ENCODE peak calls at places on chromosome 2, in ten cellular contexts. Z is tibial nerve, A is IMR-90, L is uterus, N is H1, R is transverse colon, H is A549, G is HCT116, O is ovary, X is right lobe of liver. P is an unnamed sample.

GRCh38 chr2:238697193-238698191 is 150.4 kb upstream of the TWIST2 start:
- DNase-seq in X (no peak), A (no peak), Z (no peak), R (no peak), L (no peak), H (no peak), O (no peak), N (no peak), G (no peak), P (no peak)

GRCh38 chr2:203252851-203253250 is 14.0 kb downstream of the CYP20A1 start:
- DNase-seq in L (no peak), A (no peak), H (no peak), G (no peak), X (no peak), R (no peak), N (no peak), Z (no peak), O (no peak), P (no peak)

GRCh38 chr2:182649316-182649715 is 66.7 kb upstream of the DNAJC10 start:
- DNase-seq in O (no peak), H (peak; percentile 15), G (peak; percentile 21), A (peak; percentile 46), N (no peak), X (no peak), R (peak; percentile 9), Z (no peak), L (no peak), P (no peak)

GRCh38 chr2:68318686-68319396 is 908 bp downstream of the CNRIP1 start:
- DNase-seq in R (peak; percentile 10), L (peak; percentile 41), G (no peak), O (peak; percentile 39), N (no peak), H (no peak), A (no peak), Z (no peak), X (peak; percentile 28), P (no peak)

GRCh38 chr2:213806125-213806726 is 522.0 kb downstream of the SPAG16 start:
- DNase-seq in G (no peak), O (no peak), X (no peak), R (no peak), H (peak; percentile 1), L (no peak), Z (no peak), N (no peak), A (peak; percentile 38), P (no peak)

GRCh38 chr2:151339168-151339567 is 18.2 kb upstream of the TNFAIP6 start:
- DNase-seq in R (no peak), L (no peak), Z (no peak), X (no peak), O (no peak), G (no peak), A (no peak), H (no peak), N (no peak), P (no peak)

GRCh38 chr2:38948995-38949394 is 59.3 kb downstream of the ARHGEF33 start:
- DNase-seq in X (no peak), H (no peak), R (no peak), O (no peak), L (no peak), G (no peak), Z (no peak), A (no peak), N (no peak), P (no peak)

GRCh38 chr2:28452534-28453081 is 43.3 kb upstream of the PLB1 start:
- DNase-seq in R (peak; percentile 84), H (peak; percentile 65), O (peak; percentile 76), X (peak; percentile 80), L (peak; percentile 68), A (peak; percentile 27), Z (peak; percentile 51), N (peak; percentile 38), G (peak; percentile 32), P (peak; percentile 40)

GRCh38 chr2:9796056-9796792 is 47.0 kb upstream of the TAF1B start:
- DNase-seq in N (no peak), A (no peak), G (no peak), R (no peak), Z (no peak), O (no peak), H (no peak), X (no peak), L (no peak), P (no peak)

GRCh38 chr2:173963323-173963816 is 1.8 kb downstream of the SP3 start:
- DNase-seq in G (no peak), X (no peak), A (peak; percentile 75), N (no peak), L (no peak), R (peak; percentile 46), O (peak; percentile 54), Z (no peak), H (peak; percentile 51), P (no peak)

GRCh38 chr2:8927510-8928456 is 75.7 kb downstream of the MBOAT2 start:
- DNase-seq in Z (no peak), N (no peak), A (no peak), O (no peak), L (no peak), R (no peak), X (no peak), G (no peak), H (no peak), P (no peak)

GRCh38 chr2:173996766-173997165 is 31.6 kb upstream of the SP3 start:
- DNase-seq in A (no peak), X (no peak), N (no peak), H (no peak), Z (no peak), G (no peak), R (no peak), L (no peak), O (no peak), P (no peak)

GRCh38 chr2:5697554-5697953 is 5.4 kb downstream of the SOX11 start:
- DNase-seq in Z (no peak), X (no peak), A (no peak), G (no peak), R (no peak), L (no peak), H (no peak), O (no peak), N (no peak), P (no peak)

GRCh38 chr2:5698171-5698570 is 6.0 kb downstream of the SOX11 start:
- DNase-seq in G (no peak), O (no peak), R (no peak), L (no peak), Z (no peak), A (no peak), H (no peak), X (no peak), N (no peak), P (no peak)

GRCh38 chr2:5699963-5700362 is 7.8 kb downstream of the SOX11 start:
- DNase-seq in X (no peak), R (no peak), N (no peak), L (no peak), H (no peak), G (no peak), A (no peak), Z (no peak), O (no peak), P (no peak)

GRCh38 chr2:5703166-5703565 is 11.0 kb downstream of the SOX11 start:
- DNase-seq in R (no peak), X (no peak), Z (no peak), O (no peak), A (no peak), G (no peak), N (no peak), H (no peak), L (no peak), P (no peak)

GRCh38 chr2:5700551-5700950 is 8.4 kb downstream of the SOX11 start:
- DNase-seq in A (no peak), G (no peak), H (no peak), Z (no peak), O (no peak), X (no peak), N (no peak), R (no peak), L (no peak), P (no peak)
- H3K4me3 ChIP-seq in A (no peak overlapping the region), G (no peak overlapping the region), H (no peak overlapping the region), Z (no peak overlapping the region), O (no peak overlapping the region), X (no peak overlapping the region), N (no peak overlapping the region), R (no peak overlapping the region), L (no peak overlapping the region), P (no peak overlapping the region)

DNA sequence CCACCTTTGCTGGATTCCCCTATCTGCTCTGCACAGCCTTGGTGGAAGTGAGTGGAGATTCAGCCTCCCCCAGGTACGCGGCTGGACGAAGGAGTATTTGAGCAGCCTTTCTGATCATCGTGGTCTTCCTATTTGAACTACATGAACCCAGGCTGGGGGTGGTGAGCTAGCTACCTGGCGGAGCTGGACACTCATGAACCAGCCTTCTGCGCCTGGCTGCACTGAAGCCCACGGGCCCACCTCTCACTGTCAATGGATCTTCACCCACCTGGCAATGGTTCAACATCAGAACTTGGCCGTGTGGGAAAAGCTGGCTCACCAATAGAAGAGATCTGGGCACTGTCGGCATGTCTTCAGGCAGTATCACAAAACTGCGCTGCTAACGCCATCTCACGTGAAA is 35.4 kb downstream of the ANKMY1 start:
- DNase-seq in A (no peak), G (no peak), R (no peak), O (no peak), H (no peak), Z (no peak), X (no peak), N (no peak), L (no peak), P (no peak)
- H3K9me3 ChIP-seq in A (peaks cover 19% of the 10 kb centered on the region), G (peaks cover 27% of the 10 kb centered on the region), R (peaks cover 12% of the 10 kb centered on the region), O (no peaks in the 10 kb centered on the region), H (peaks cover 40% of the 10 kb centered on the region), Z (no peaks in the 10 kb centered on the region), X (no peaks in the 10 kb centered on the region), N (peaks cover 29% of the 10 kb centered on the region), L (no peaks in the 10 kb centered on the region), P (peaks cover 12% of the 10 kb centered on the region)

GRCh38 chr2:187171318-187171717 is 276.7 kb downstream of the CALCRL start:
- DNase-seq in G (no peak), R (no peak), X (no peak), L (no peak), O (no peak), N (no peak), A (no peak), H (no peak), Z (no peak), P (no peak)

GRCh38 chr2:187174582-187174981 is 273.5 kb downstream of the CALCRL start:
- DNase-seq in L (no peak), X (no peak), O (no peak), N (no peak), G (no peak), Z (no peak), R (no peak), A (no peak), H (peak; percentile 2), P (no peak)

GRCh38 chr2:187177253-187177652 is 270.8 kb downstream of the CALCRL start:
- DNase-seq in G (no peak), N (no peak), X (no peak), A (no peak), L (no peak), Z (no peak), R (no peak), H (no peak), O (no peak), P (no peak)
- TF ChIP-seq POLR2A in G (no peak), N (no peak), X (no peak), A (no peak), L (no peak), Z (no peak), R (no peak), H (no peak), O (no peak), P (no peak)

DNA sequence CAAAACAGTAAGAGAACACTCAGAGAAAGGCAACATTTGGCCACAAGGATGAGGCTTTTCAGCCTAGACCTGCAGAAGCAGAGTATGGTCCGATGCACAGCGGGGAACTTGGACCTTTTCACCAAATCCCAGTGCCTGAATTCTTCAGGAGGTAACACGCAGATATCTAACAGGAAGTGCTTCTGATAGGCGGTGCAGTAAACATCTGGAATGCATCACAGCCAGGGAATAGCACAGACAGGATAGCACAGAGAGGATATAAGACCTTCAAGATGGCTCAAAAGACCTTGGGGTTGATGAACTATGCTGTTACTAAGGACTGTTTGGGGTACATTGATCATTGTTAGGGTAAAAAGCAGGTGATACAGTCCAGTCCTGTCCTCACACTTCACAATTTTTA is 1.7 kb downstream of the TMEM127 start:
- DNase-seq in Z (no peak), N (no peak), H (no peak), X (no peak), G (no peak), A (peak; percentile 29), L (no peak), R (no peak), O (no peak), P (no peak)
- H3K4me3 ChIP-seq in Z (peak overlapping the region; percentile 9), N (no peak overlapping the region), H (no peak overlapping the region), X (peak overlapping the region; percentile 95), G (peak overlapping the region; percentile 93), A (no peak overlapping the region), L (no peak overlapping the region), R (peak overlapping the region; percentile 97), O (no peak overlapping the region), P (peak overlapping the region; percentile 90)

P was measured in Peyer's patch.